ENCODE peak calls at places on chromosome 13, in four cellular contexts. I is transverse colon, Q is tibial nerve, C is left lung. E is an unnamed sample. For H3K9me3, the result is how much of the 10 kb centered on the place peaks cover.

GRCh38 chr13:112652512-112653458 is 37.1 kb upstream of the ATP11A start:
- DNase-seq in I (no peak), Q (no peak), C (no peak), E (no peak)

GRCh38 chr13:112905990-112906641 is 62.9 kb upstream of the MCF2L start:
- DNase-seq in I (no peak), Q (no peak), C (peak), E (no peak)

GRCh38 chr13:36344886-36345437 is 1.2 kb downstream of the SPART start:
- DNase-seq in I (no peak), Q (no peak), C (no peak), E (peak)

GRCh38 chr13:114069376-114070097 is 62.9 kb downstream of the RASA3 start:
- DNase-seq in I (peak), Q (no peak), C (peak), E (no peak)

GRCh38 chr13:51643114-51643881 is 59.0 kb downstream of the WDFY2 start:
- DNase-seq in I (no peak), Q (no peak), C (no peak), E (no peak)

GRCh38 chr13:112142401-112142930 is 75.5 kb downstream of the SOX1 start:
- DNase-seq in I (no peak), Q (no peak), C (no peak), E (no peak)

GRCh38 chr13:35600137-35600536 is 123.6 kb upstream of the MAB21L1 start:
- DNase-seq in I (no peak), Q (no peak), C (no peak), E (no peak)

GRCh38 chr13:104740616-104741222 is 1674.5 kb upstream of the SLC10A2 start:
- DNase-seq in I (no peak), Q (no peak), C (no peak), E (no peak)

GRCh38 chr13:105035092-105035491 is 1500.4 kb downstream of the EFNB2 start:
- DNase-seq in I (no peak), Q (no peak), C (no peak), E (no peak)

GRCh38 chr13:20390526-20391175 is 135.0 kb downstream of the CRYL1 start:
- DNase-seq in I (no peak), Q (no peak), C (no peak), E (no peak)

GRCh38 chr13:83498486-83499190 is 383.6 kb downstream of the SLITRK1 start:
- DNase-seq in I (no peak), Q (no peak), C (no peak), E (no peak)

GRCh38 chr13:80213201-80213600 is 127.7 kb downstream of the SPRY2 start:
- DNase-seq in I (no peak), Q (no peak), C (no peak), E (no peak)

DNA sequence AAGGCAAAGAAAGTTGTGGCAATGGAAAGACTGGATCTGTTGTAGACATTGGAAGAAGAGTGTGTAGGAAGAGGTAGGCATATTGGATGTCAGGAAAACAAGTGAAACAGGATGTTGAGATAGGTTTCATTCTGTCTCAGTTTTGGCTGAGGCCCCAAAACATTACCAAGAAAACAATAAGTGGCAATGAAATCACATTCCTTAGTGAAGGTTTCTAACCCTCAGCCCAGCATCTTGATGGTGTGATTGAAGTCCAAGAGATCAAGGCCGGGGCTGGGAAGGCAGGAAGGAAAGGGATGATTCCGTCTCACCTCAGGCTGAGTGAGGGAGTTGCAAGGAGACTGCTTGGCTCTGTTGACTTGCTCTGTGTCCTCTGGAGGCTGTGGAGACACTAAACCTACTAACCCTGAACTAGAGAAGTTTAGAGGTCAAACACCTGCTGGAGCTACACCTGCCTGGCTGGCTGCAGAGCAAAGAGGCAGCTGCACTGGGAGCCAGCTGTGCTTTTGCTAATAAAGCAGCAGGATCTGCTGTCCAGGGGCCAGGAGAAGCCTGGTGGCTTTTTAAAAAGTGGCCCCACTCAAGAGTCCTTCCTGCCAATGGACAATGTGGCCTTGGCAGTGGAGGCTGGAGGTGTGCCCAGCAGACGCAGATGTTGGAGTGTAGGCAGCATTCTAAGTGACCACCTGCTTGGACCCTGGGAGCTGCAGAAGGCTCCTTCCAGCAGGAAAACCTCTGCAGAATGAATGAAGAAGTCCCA is 53.6 kb downstream of the DGKH start:
- DNase-seq in I (no peak), Q (no peak), C (no peak), E (no peak)
- H3K27ac ChIP-seq in I (no peak), Q (no peak), C (no peak), E (no peak)

GRCh38 chr13:32021785-32022184 is 9.8 kb upstream of the FRY start:
- DNase-seq in I (no peak), Q (no peak), C (no peak), E (no peak)
- H3K9me3 ChIP-seq in I (under half), Q (under half), C (under half), E (under half)

DNA sequence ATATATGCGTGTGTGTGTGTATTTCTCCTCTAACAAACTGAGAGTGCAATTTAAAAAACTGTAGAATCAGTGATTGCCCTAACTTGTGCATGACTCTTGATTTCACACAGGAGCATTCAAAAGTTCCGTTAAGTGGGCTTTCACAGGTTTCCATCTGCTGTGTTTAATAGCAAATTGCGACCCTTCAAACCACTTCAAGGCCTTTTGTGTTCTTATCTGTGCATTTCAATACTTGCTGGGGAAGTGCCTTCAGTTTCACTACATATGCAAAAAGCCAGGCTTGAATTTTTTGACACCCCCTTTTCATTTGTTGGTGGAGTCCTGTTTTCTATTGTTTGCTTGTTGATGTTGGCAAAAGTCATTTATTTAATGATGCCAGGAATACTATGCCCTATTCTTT is 158.0 kb downstream of the TM9SF2 start:
- DNase-seq in I (no peak), Q (no peak), C (no peak), E (no peak)
- H3K27ac ChIP-seq in I (no peak), Q (no peak), C (no peak), E (peak)

GRCh38 chr13:49021953-49022352 is 46.2 kb downstream of the FNDC3A start:
- DNase-seq in I (no peak), Q (no peak), C (no peak), E (no peak)
- H3K9me3 ChIP-seq in I (under half), Q (under half), C (under half), E (under half)

E was measured in naive thymus-derived CD4-positive, alpha-beta T cell.